ENCODE peak calls at places on chromosomes 13 and 19, in six cellular contexts. J, O, Z, K, I and D are unnamed samples.

GRCh38 chr13:103698000-103698399 is 631.8 kb upstream of the SLC10A2 start:
- ATAC-seq in O (peak; percentile 29), J (no peak), K (no peak), I (no peak), Z (no peak), D (no peak)

GRCh38 chr19:4744451-4745170 is 21.0 kb upstream of the DPP9 start:
- ATAC-seq in I (peak; percentile 93), Z (peak; percentile 94), O (peak; percentile 98), J (peak; percentile 95), K (no peak), D (peak; percentile 99)

GRCh38 chr19:48833977-48834376 is 2.3 kb downstream of the HSD17B14 start:
- ATAC-seq in O (no peak), I (no peak), K (no peak), J (no peak), Z (no peak), D (no peak)

GRCh38 chr13:75763511-75763910 is 127.4 kb downstream of the LMO7 start:
- ATAC-seq in Z (no peak), J (no peak), O (no peak), I (no peak), K (no peak), D (no peak)

GRCh38 chr13:39675904-39676303 is 20.4 kb downstream of the COG6 start:
- ATAC-seq in K (no peak), Z (no peak), I (no peak), O (no peak), J (no peak), D (no peak)

GRCh38 chr19:55696301-55697068 is 21.5 kb downstream of the EPN1 start:
- ATAC-seq in I (no peak), J (no peak), K (no peak), Z (no peak), O (no peak), D (no peak)

GRCh38 chr19:2329528-2329927 is 1.0 kb downstream of the SPPL2B start:
- ATAC-seq in I (no peak), J (no peak), O (no peak), K (no peak), Z (no peak), D (no peak)

GRCh38 chr13:113002206-113002821 is 33.3 kb downstream of the MCF2L start:
- ATAC-seq in O (peak; percentile 15), J (peak; percentile 62), I (no peak), Z (peak; percentile 6), K (no peak), D (peak; percentile 75)

GRCh38 chr19:40611096-40611495 is 9.9 kb downstream of the LTBP4 start:
- ATAC-seq in Z (peak; percentile 22), J (peak; percentile 12), O (no peak), K (no peak), I (no peak), D (no peak)

GRCh38 chr13:31331051-31331450 is 131.3 kb downstream of the B3GLCT start:
- ATAC-seq in Z (no peak), O (no peak), J (no peak), I (peak; percentile 79), K (no peak), D (no peak)

GRCh38 chr13:73533111-73533510 is 474.3 kb downstream of the KLF5 start:
- ATAC-seq in O (no peak), I (no peak), J (no peak), K (no peak), Z (no peak), D (no peak)

GRCh38 chr19:812819-813358 is 8.9 kb downstream of the PLPPR3 start:
- ATAC-seq in O (peak; percentile 7), J (no peak), I (no peak), K (peak; percentile 58), Z (no peak), D (no peak)

GRCh38 chr19:17953869-17954268 is 13.0 kb upstream of the KCNN1 start:
- ATAC-seq in J (no peak), I (no peak), Z (no peak), O (no peak), K (no peak), D (no peak)

GRCh38 chr19:3039641-3040077 is 10.6 kb upstream of the TLE2 start:
- ATAC-seq in O (no peak), K (no peak), I (no peak), J (no peak), Z (no peak), D (no peak)

GRCh38 chr19:41303941-41304340 is 6.0 kb upstream of the CCDC97 start:
- ATAC-seq in J (no peak), K (no peak), Z (no peak), I (no peak), O (no peak), D (no peak)

GRCh38 chr19:47628058-47628771 is 19.3 kb downstream of the BICRA start:
- ATAC-seq in O (no peak), Z (peak; percentile 58), K (no peak), I (no peak), J (no peak), D (no peak)

GRCh38 chr13:105445793-105446192 is 1089.7 kb downstream of the EFNB2 start:
- ATAC-seq in Z (no peak), K (no peak), O (no peak), J (peak; percentile 36), I (no peak), D (no peak)

GRCh38 chr13:108494991-108495661 is 134.3 kb upstream of the MYO16 start:
- ATAC-seq in Z (peak; percentile 19), J (peak; percentile 48), K (no peak), I (no peak), O (no peak), D (no peak)

GRCh38 chr13:49914947-49915346 is 21.2 kb downstream of the SPRYD7 start:
- ATAC-seq in Z (no peak), O (no peak), I (no peak), J (no peak), K (no peak), D (no peak)

GRCh38 chr19:45092747-45093678 is at the start of gene PPP1R37:
- ATAC-seq in I (peak; percentile 92), Z (peak; percentile 67), K (peak; percentile 85), J (peak; percentile 84), O (peak; percentile 93), D (peak; percentile 77)

GRCh38 chr19:15466851-15467733 is 2.7 kb upstream of the RASAL3 start:
- ATAC-seq in O (no peak), J (peak; percentile 27), Z (peak; percentile 74), I (no peak), K (peak; percentile 62), D (peak; percentile 13)

GRCh38 chr19:784541-784940 is 12.7 kb upstream of the PTBP1 start:
- ATAC-seq in I (no peak), J (peak; percentile 13), Z (no peak), K (no peak), O (no peak), D (no peak)

GRCh38 chr19:41324921-41325639 is 15.1 kb downstream of the CCDC97 start:
- ATAC-seq in O (peak; percentile 52), I (no peak), Z (peak; percentile 58), J (peak; percentile 34), K (no peak), D (peak; percentile 36)

GRCh38 chr13:50589139-50589538 is 254.4 kb downstream of the DLEU7 start:
- ATAC-seq in O (peak; percentile 57), K (no peak), J (peak; percentile 42), Z (peak; percentile 81), I (no peak), D (peak; percentile 76)

GRCh38 chr19:40217921-40218890 is at the start of gene TTC9B:
- ATAC-seq in K (no peak), O (peak; percentile 12), I (no peak), Z (no peak), J (peak; percentile 6), D (peak; percentile 56)

GRCh38 chr19:4256563-4256962 is 9.7 kb downstream of the YJU2 start:
- ATAC-seq in I (no peak), K (no peak), Z (no peak), O (no peak), J (no peak), D (no peak)

GRCh38 chr19:45443462-45444317 is 20.0 kb upstream of the ERCC1 start:
- ATAC-seq in J (peak; percentile 85), O (peak; percentile 87), Z (peak; percentile 56), I (peak; percentile 65), K (peak; percentile 35), D (peak; percentile 74)

GRCh38 chr19:53158119-53158656 is 665 bp downstream of the ZNF347 start:
- ATAC-seq in I (peak; percentile 40), K (peak; percentile 51), J (peak; percentile 66), Z (peak; percentile 58), O (peak; percentile 72), D (peak; percentile 61)

GRCh38 chr13:94327318-94327717 is 152.2 kb downstream of the DCT start:
- ATAC-seq in I (no peak), Z (no peak), K (peak; percentile 77), O (no peak), J (no peak), D (no peak)

GRCh38 chr19:4389511-4390016 is 10.8 kb downstream of the SH3GL1 start:
- ATAC-seq in O (no peak), Z (no peak), J (no peak), I (peak; percentile 21), K (no peak), D (no peak)

GRCh38 chr13:105220063-105220462 is 1315.4 kb downstream of the EFNB2 start:
- ATAC-seq in K (no peak), Z (no peak), J (no peak), O (no peak), I (no peak), D (no peak)